ENCODE peak calls at places on chromosomes 11 and 22, in four cellular contexts. L, F, W and Q are unnamed samples.

GRCh38 chr11:1358286-1358685 is 31.4 kb upstream of the BRSK2 start:
- DNase-seq in L (no peak), F (no peak), W (no peak), Q (no peak)

GRCh38 chr11:74282863-74283484 is 28.5 kb downstream of the P4HA3 start:
- DNase-seq in L (no peak), F (no peak), W (peak), Q (no peak)

GRCh38 chr22:36870250-36870649 is 9.4 kb downstream of the NCF4 start:
- DNase-seq in L (peak), F (no peak), W (no peak), Q (peak)

GRCh38 chr22:50308597-50308935 is 1.1 kb upstream of the PLXNB2 start:
- DNase-seq in L (no peak), F (peak), W (peak), Q (peak)

GRCh38 chr11:132496341-132496740 is 1036.0 kb downstream of the OPCML start:
- DNase-seq in L (no peak), F (no peak), W (peak), Q (peak)

GRCh38 chr22:27669798-27670599 is 131.6 kb downstream of the MN1 start:
- DNase-seq in L (no peak), F (no peak), W (peak), Q (peak)

GRCh38 chr11:10752061-10752460 is 1.0 kb downstream of the CTR9 start:
- DNase-seq in L (peak), F (no peak), W (no peak), Q (no peak)

GRCh38 chr11:93491941-93492340 is 51.2 kb downstream of the SMCO4 start:
- DNase-seq in L (no peak), F (no peak), W (no peak), Q (no peak)

GRCh38 chr11:17906436-17906835 is 106.4 kb downstream of the SERGEF start:
- DNase-seq in L (peak), F (peak), W (no peak), Q (peak)